ENCODE peak calls at places on chromosomes 4 and X, in nine cellular contexts. One of them, this sample, is unnamed.

GRCh38 chrX:81202413-81202794 is 502 bp downstream of the SH3BGRL start:
- DNase-seq in NCI-H2171 treated with DMSO at 0.1 percent for 48 hours: no peak
- DNase-seq in T-helper 17 cell: no peak
- DNase-seq in iPS DF 19.7: no peak
- DNase-seq in cardiac muscle cell: no peak
- DNase-seq in NCI-H748 treated with DMSO at 0.1 percent for 48 hours: no peak
- DNase-seq in pancreas: no peak
- DNase-seq in activated T-helper 1 cell treated with anti-CD3 and anti-CD28 coated beads, Interleukin-2, amount 50 U/mL, for 16 hours: no peak
- DNase-seq in AG08396: no peak
- DNase-seq in this sample: no peak

GRCh38 chr4:46146993-46147392 is 23.1 kb upstream of the GABRG1 start:
- DNase-seq in NCI-H2171 treated with DMSO at 0.1 percent for 48 hours: no peak
- DNase-seq in T-helper 17 cell: no peak
- DNase-seq in iPS DF 19.7: no peak
- DNase-seq in cardiac muscle cell: no peak
- DNase-seq in NCI-H748 treated with DMSO at 0.1 percent for 48 hours: no peak
- DNase-seq in pancreas: no peak
- DNase-seq in activated T-helper 1 cell treated with anti-CD3 and anti-CD28 coated beads, Interleukin-2, amount 50 U/mL, for 16 hours: no peak
- DNase-seq in AG08396: no peak
- DNase-seq in this sample: no peak

GRCh38 chr4:6825403-6825802 is 42.9 kb downstream of the KIAA0232 start:
- DNase-seq in NCI-H2171 treated with DMSO at 0.1 percent for 48 hours: no peak
- DNase-seq in T-helper 17 cell: no peak
- DNase-seq in iPS DF 19.7: no peak
- DNase-seq in cardiac muscle cell: no peak
- DNase-seq in NCI-H748 treated with DMSO at 0.1 percent for 48 hours: no peak
- DNase-seq in pancreas: no peak
- DNase-seq in activated T-helper 1 cell treated with anti-CD3 and anti-CD28 coated beads, Interleukin-2, amount 50 U/mL, for 16 hours: no peak
- DNase-seq in AG08396: no peak
- DNase-seq in this sample: no peak

GRCh38 chr4:8913858-8914460 is 42.3 kb upstream of the HMX1 start:
- DNase-seq in NCI-H2171 treated with DMSO at 0.1 percent for 48 hours: no peak
- DNase-seq in T-helper 17 cell: no peak
- DNase-seq in iPS DF 19.7: no peak
- DNase-seq in cardiac muscle cell: no peak
- DNase-seq in NCI-H748 treated with DMSO at 0.1 percent for 48 hours: no peak
- DNase-seq in pancreas: no peak
- DNase-seq in activated T-helper 1 cell treated with anti-CD3 and anti-CD28 coated beads, Interleukin-2, amount 50 U/mL, for 16 hours: no peak
- DNase-seq in AG08396: peak
- DNase-seq in this sample: no peak

GRCh38 chr4:107740381-107740780 is 20.3 kb upstream of the PAPSS1 start:
- DNase-seq in NCI-H2171 treated with DMSO at 0.1 percent for 48 hours: no peak
- DNase-seq in T-helper 17 cell: no peak
- DNase-seq in iPS DF 19.7: no peak
- DNase-seq in cardiac muscle cell: peak
- DNase-seq in NCI-H748 treated with DMSO at 0.1 percent for 48 hours: no peak
- DNase-seq in pancreas: no peak
- DNase-seq in activated T-helper 1 cell treated with anti-CD3 and anti-CD28 coated beads, Interleukin-2, amount 50 U/mL, for 16 hours: no peak
- DNase-seq in AG08396: no peak
- DNase-seq in this sample: peak

GRCh38 chr4:153512952-153513500 is 46.9 kb downstream of the TMEM131L start:
- DNase-seq in NCI-H2171 treated with DMSO at 0.1 percent for 48 hours: no peak
- DNase-seq in T-helper 17 cell: no peak
- DNase-seq in iPS DF 19.7: no peak
- DNase-seq in cardiac muscle cell: no peak
- DNase-seq in NCI-H748 treated with DMSO at 0.1 percent for 48 hours: no peak
- DNase-seq in pancreas: no peak
- DNase-seq in activated T-helper 1 cell treated with anti-CD3 and anti-CD28 coated beads, Interleukin-2, amount 50 U/mL, for 16 hours: no peak
- DNase-seq in AG08396: no peak
- DNase-seq in this sample: no peak

GRCh38 chrX:20740443-20740842 is 473.7 kb upstream of the RPS6KA3 start:
- DNase-seq in NCI-H2171 treated with DMSO at 0.1 percent for 48 hours: no peak
- DNase-seq in T-helper 17 cell: no peak
- DNase-seq in iPS DF 19.7: no peak
- DNase-seq in cardiac muscle cell: no peak
- DNase-seq in NCI-H748 treated with DMSO at 0.1 percent for 48 hours: no peak
- DNase-seq in pancreas: no peak
- DNase-seq in activated T-helper 1 cell treated with anti-CD3 and anti-CD28 coated beads, Interleukin-2, amount 50 U/mL, for 16 hours: no peak
- DNase-seq in AG08396: no peak
- DNase-seq in this sample: peak

GRCh38 chrX:1384738-1385250 is 7.1 kb downstream of the SLC25A6 start:
- DNase-seq in NCI-H2171 treated with DMSO at 0.1 percent for 48 hours: no peak
- DNase-seq in T-helper 17 cell: no peak
- DNase-seq in iPS DF 19.7: no peak
- DNase-seq in cardiac muscle cell: no peak
- DNase-seq in NCI-H748 treated with DMSO at 0.1 percent for 48 hours: no peak
- DNase-seq in pancreas: no peak
- DNase-seq in activated T-helper 1 cell treated with anti-CD3 and anti-CD28 coated beads, Interleukin-2, amount 50 U/mL, for 16 hours: no peak
- DNase-seq in AG08396: no peak
- DNase-seq in this sample: peak

GRCh38 chr4:122758033-122758432 is 25.5 kb downstream of the BBS12 start:
- DNase-seq in NCI-H2171 treated with DMSO at 0.1 percent for 48 hours: peak
- DNase-seq in T-helper 17 cell: no peak
- DNase-seq in iPS DF 19.7: no peak
- DNase-seq in cardiac muscle cell: peak
- DNase-seq in NCI-H748 treated with DMSO at 0.1 percent for 48 hours: peak
- DNase-seq in pancreas: no peak
- DNase-seq in activated T-helper 1 cell treated with anti-CD3 and anti-CD28 coated beads, Interleukin-2, amount 50 U/mL, for 16 hours: no peak
- DNase-seq in AG08396: peak
- DNase-seq in this sample: peak

This sample was measured in SK-MEL-5.